ENCODE peak calls at places on chromosomes 13 and 19, in four cellular contexts. G is PC-9, U is hepatocyte, R is fibroblast of lung. H is an unnamed sample.

GRCh38 chr13:112859128-112859816 is 109.7 kb upstream of the MCF2L start:
- DNase-seq in G (no peak), U (no peak), R (no peak), H (no peak)

GRCh38 chr13:101736551-101736950 is 284.1 kb downstream of the ITGBL1 start:
- DNase-seq in G (peak), U (no peak), R (no peak), H (no peak)

GRCh38 chr19:8208119-8208709 is 956 bp upstream of the CERS4 start:
- DNase-seq in G (peak), U (peak), R (no peak), H (no peak)

GRCh38 chr13:100234006-100234405 is 145.1 kb downstream of the PCCA start:
- DNase-seq in G (no peak), U (no peak), R (no peak), H (no peak)

GRCh38 chr13:111211789-111212516 is 96.8 kb downstream of the ARHGEF7 start:
- DNase-seq in G (no peak), U (no peak), R (peak), H (no peak)

GRCh38 chr13:30268673-30269072 is 38.7 kb downstream of the KATNAL1 start:
- DNase-seq in G (no peak), U (no peak), R (no peak), H (no peak)

GRCh38 chr13:94389544-94390351 is 89.7 kb downstream of the DCT start:
- DNase-seq in G (no peak), U (peak), R (no peak), H (no peak)

GRCh38 chr19:57267294-57267693 is 13.0 kb upstream of the ZNF460 start:
- DNase-seq in G (no peak), U (peak), R (peak), H (no peak)

GRCh38 chr13:66803759-66804456 is 426.2 kb downstream of the PCDH9 start:
- DNase-seq in G (no peak), U (no peak), R (no peak), H (no peak)

GRCh38 chr13:65892859-65893258 is 1337.3 kb downstream of the PCDH9 start:
- DNase-seq in G (no peak), U (no peak), R (no peak), H (no peak)

GRCh38 chr19:16273005-16273404 is 51.6 kb upstream of the KLF2 start:
- DNase-seq in G (no peak), U (no peak), R (peak), H (no peak)

GRCh38 chr19:38224014-38224862 is at the start of gene DPF1:
- DNase-seq in G (peak), U (peak), R (peak), H (peak)

GRCh38 chr13:49664606-49665005 is 26.7 kb downstream of the EBPL start:
- DNase-seq in G (no peak), U (no peak), R (no peak), H (no peak)

GRCh38 chr19:38880076-38880881 is 2.2 kb upstream of the RINL start:
- DNase-seq in G (no peak), U (no peak), R (no peak), H (no peak)

GRCh38 chr13:113187263-113187669 is 21.2 kb downstream of the PCID2 start:
- DNase-seq in G (peak), U (peak), R (peak), H (peak)

DNA sequence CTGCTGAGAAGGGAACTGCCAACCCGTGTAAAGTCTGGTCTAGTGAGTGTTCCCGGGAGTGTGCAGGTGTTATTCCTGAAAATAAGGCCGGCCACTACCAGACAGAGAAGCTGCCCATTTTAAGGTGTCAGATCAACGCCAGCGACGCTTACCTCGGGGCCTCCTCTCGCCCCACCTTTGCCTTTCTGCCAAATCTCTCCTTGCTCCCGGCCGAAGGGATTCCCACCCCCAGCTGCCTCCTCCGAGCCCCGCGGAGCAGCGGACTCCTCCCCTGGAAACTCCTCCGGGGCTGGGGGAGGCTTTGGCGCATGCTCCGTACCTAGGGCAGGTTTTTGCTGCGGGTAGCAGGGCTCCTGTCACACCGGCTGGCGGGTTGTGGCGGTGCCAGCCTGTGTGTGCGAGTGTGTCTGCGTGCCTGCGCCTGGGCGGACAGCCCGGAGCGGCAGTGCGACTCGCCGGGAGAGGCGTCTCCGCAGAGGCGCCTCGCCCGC is at the start of gene HS6ST3:
- DNase-seq in G (no peak), U (no peak), R (peak), H (peak)
- TF ChIP-seq EZH2 in G (peak), U (peak), R (peak), H (peak)

GRCh38 chr13:109126973-109127615 is 497.7 kb downstream of the MYO16 start:
- DNase-seq in G (no peak), U (no peak), R (peak), H (no peak)

GRCh38 chr13:109119886-109120285 is 490.5 kb downstream of the MYO16 start:
- DNase-seq in G (no peak), U (no peak), R (no peak), H (no peak)

GRCh38 chr13:109121826-109122225 is 492.4 kb downstream of the MYO16 start:
- DNase-seq in G (no peak), U (no peak), R (no peak), H (no peak)

DNA sequence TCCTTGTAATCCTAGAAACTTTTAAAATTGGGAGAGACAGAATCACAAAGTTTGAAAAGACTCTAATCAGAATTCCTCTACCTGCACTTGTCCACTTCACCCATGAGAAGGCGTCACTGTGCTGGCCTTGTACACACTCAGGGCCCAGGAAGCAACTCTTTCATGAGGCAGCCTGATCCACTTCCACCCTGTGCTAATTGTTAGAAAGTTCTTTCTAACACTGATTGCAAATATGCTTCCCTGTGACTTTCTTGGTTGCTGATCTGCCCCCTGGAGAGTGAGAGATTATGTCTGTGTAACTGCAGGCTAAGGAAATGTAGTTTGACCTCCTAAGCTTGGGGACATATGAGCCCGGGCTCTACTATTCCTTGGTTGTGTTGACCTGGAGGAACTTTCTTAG is 494.6 kb downstream of the MYO16 start:
- DNase-seq in G (no peak), U (no peak), R (no peak), H (no peak)
- TF ChIP-seq CTCF in G (no peak), U (no peak), R (no peak), H (peak)

DNA sequence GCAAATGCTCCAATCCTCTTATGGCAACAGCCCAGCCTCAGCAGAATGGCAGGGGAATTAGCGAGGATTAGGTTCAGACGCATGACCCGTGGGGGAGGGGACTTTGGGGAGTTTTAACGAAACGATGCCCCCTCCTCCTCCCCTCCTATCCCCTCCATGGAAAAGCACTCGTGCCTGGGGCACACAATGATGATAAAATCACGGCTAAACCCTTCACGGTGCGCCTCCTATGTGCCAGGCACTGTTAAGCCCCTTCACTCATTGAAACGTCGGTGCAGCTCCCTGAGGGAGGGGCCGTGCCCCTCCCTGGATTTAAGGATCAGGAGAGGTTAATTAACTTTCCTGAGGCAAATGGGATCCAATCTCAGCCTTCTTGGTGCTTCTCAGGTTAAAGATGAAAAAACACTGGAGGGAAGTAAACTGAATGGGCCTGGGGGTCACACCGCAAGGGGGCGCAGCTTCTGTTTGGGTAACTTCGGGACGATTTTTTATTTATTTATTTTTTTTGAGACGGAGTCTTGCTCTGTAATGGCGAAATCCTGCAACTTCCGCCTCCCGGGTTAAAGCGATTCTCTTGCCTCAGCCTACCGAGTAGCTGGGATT is 10.1 kb upstream of the TPRX2 start:
- DNase-seq in G (no peak), U (peak), R (no peak), H (no peak)
- TF ChIP-seq EZH2 in G (no peak), U (no peak), R (no peak), H (no peak)

GRCh38 chr19:3670258-3670795 is 29.9 kb downstream of the PIP5K1C start:
- DNase-seq in G (no peak), U (peak), R (peak), H (no peak)

GRCh38 chr19:3670796-3671679 is 29.2 kb downstream of the PIP5K1C start:
- DNase-seq in G (no peak), U (peak), R (peak), H (no peak)

GRCh38 chr19:3672993-3673392 is 27.3 kb downstream of the PIP5K1C start:
- DNase-seq in G (no peak), U (no peak), R (no peak), H (no peak)

GRCh38 chr19:3672575-3672948 is 27.7 kb downstream of the PIP5K1C start:
- DNase-seq in G (no peak), U (no peak), R (no peak), H (no peak)

GRCh38 chr19:3671680-3672574 is 28.3 kb downstream of the PIP5K1C start:
- DNase-seq in G (no peak), U (no peak), R (peak), H (no peak)
- TF ChIP-seq CTCF in G (no peak), U (no peak), R (no peak), H (no peak)

H was measured in mammary epithelial cell.